ENCODE peak calls at places on chromosome 6, in four cellular contexts. M is SK-N-SH, X is HepG2, H is K562. E is an unnamed sample.

GRCh38 chr6:155248021-155249001 is 15.5 kb upstream of the CLDN20 start:
- DNase-seq in M (peak), X (peak), H (no peak), E (peak)

GRCh38 chr6:108721308-108721707 is 126.9 kb upstream of the ARMC2 start:
- DNase-seq in M (no peak), X (peak), H (no peak), E (no peak)

GRCh38 chr6:4714961-4715501 is 61.2 kb upstream of the CDYL start:
- DNase-seq in M (no peak), X (no peak), H (no peak), E (no peak)

GRCh38 chr6:3918474-3918873 is 69.3 kb downstream of the FAM50B start:
- DNase-seq in M (no peak), X (no peak), H (no peak), E (no peak)

GRCh38 chr6:147676468-147676867 is 168.0 kb downstream of the SAMD5 start:
- DNase-seq in M (no peak), X (no peak), H (no peak), E (no peak)

GRCh38 chr6:56649053-56649769 is 6.5 kb upstream of the DST start:
- DNase-seq in M (no peak), X (no peak), H (no peak), E (no peak)

GRCh38 chr6:122722746-122723145 is 56.8 kb upstream of the FABP7 start:
- DNase-seq in M (no peak), X (no peak), H (no peak), E (no peak)

GRCh38 chr6:722608-723007 is 29.7 kb upstream of the EXOC2 start:
- DNase-seq in M (no peak), X (no peak), H (no peak), E (no peak)

GRCh38 chr6:136070815-136071214 is 179.3 kb downstream of the MTFR2 start:
- DNase-seq in M (no peak), X (no peak), H (no peak), E (no peak)

GRCh38 chr6:51972659-51973058 is 114.8 kb downstream of the PKHD1 start:
- DNase-seq in M (peak), X (no peak), H (no peak), E (no peak)

GRCh38 chr6:162070639-162071038 is 656.9 kb downstream of the PRKN start:
- DNase-seq in M (no peak), X (no peak), H (no peak), E (no peak)

GRCh38 chr6:141347075-141347474 is 785.6 kb upstream of the GJE1 start:
- DNase-seq in M (no peak), X (no peak), H (no peak), E (no peak)

GRCh38 chr6:53910834-53911233 is 116.0 kb downstream of the LRRC1 start:
- DNase-seq in M (no peak), X (no peak), H (no peak), E (no peak)

GRCh38 chr6:149414009-149414408 is 13.9 kb downstream of the SUMO4 start:
- DNase-seq in M (no peak), X (no peak), H (no peak), E (no peak)

GRCh38 chr6:11947063-11947462 is 65.0 kb upstream of the HIVEP1 start:
- DNase-seq in M (no peak), X (no peak), H (peak), E (no peak)

GRCh38 chr6:28167068-28167467 is 25.4 kb downstream of the ZKSCAN8 start:
- DNase-seq in M (no peak), X (no peak), H (no peak), E (no peak)

GRCh38 chr6:36963451-36964290 is 9.1 kb downstream of the PI16 start:
- DNase-seq in M (no peak), X (no peak), H (no peak), E (no peak)

GRCh38 chr6:132830236-132830799 is 15.9 kb downstream of the RPS12 start:
- DNase-seq in M (peak), X (peak), H (no peak), E (no peak)

GRCh38 chr6:116406678-116407345 is 36.1 kb downstream of the DSE start:
- DNase-seq in M (no peak), X (no peak), H (no peak), E (no peak)

GRCh38 chr6:14026831-14027539 is 90.6 kb upstream of the CD83 start:
- DNase-seq in M (no peak), X (no peak), H (no peak), E (no peak)

GRCh38 chr6:44471271-44471981 is 83.9 kb downstream of the CDC5L start:
- DNase-seq in M (no peak), X (no peak), H (peak), E (no peak)

GRCh38 chr6:44468835-44469234 is 81.3 kb downstream of the CDC5L start:
- DNase-seq in M (no peak), X (no peak), H (no peak), E (no peak)

GRCh38 chr6:44472250-44472945 is 84.9 kb downstream of the CDC5L start:
- DNase-seq in M (no peak), X (no peak), H (no peak), E (no peak)

GRCh38 chr6:44470746-44471145 is 83.2 kb downstream of the CDC5L start:
- DNase-seq in M (no peak), X (no peak), H (no peak), E (no peak)

DNA sequence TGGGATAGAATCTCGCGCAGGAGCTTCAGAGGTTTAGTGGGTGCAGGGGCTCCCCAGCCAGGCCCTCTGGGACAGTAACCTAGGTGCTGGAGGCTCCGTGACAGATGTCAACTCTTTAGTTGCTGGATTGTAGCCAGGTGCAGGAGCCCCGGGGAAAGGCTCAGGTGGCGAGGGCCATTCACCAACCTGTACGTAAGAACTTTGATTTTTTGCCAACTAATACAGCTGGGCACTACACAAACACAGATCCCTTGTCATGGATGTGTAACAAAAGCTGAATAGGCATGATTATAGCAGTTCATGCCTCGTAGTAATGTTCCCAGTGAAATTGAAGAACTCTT is 82.6 kb downstream of the CDC5L start:
- DNase-seq in M (no peak), X (no peak), H (no peak), E (no peak)
- TF ChIP-seq NFIC in M (no peak), X (no peak), H (peak), E (no peak)

GRCh38 chr6:42022755-42023384 is 27.5 kb upstream of the TAF8 start:
- DNase-seq in M (no peak), X (no peak), H (peak), E (no peak)
- TF ChIP-seq CHD2 in M (no peak), X (no peak), H (no peak), E (no peak)

GRCh38 chr6:107713214-107713962 is 110.7 kb downstream of the SCML4 start:
- DNase-seq in M (peak), X (no peak), H (no peak), E (no peak)

GRCh38 chr6:107711953-107712522 is 112.1 kb downstream of the SCML4 start:
- DNase-seq in M (peak), X (no peak), H (no peak), E (no peak)

GRCh38 chr6:107711412-107711811 is 112.7 kb downstream of the SCML4 start:
- DNase-seq in M (no peak), X (no peak), H (no peak), E (no peak)

GRCh38 chr6:107714104-107714503 is 110.0 kb downstream of the SCML4 start:
- DNase-seq in M (peak), X (no peak), H (no peak), E (no peak)

GRCh38 chr6:107712523-107713213 is 111.4 kb downstream of the SCML4 start:
- DNase-seq in M (peak), X (no peak), H (no peak), E (no peak)
- TF ChIP-seq NFIC in M (no peak), X (no peak), H (no peak), E (no peak)

GRCh38 chr6:169045486-169045885 is 208.2 kb downstream of the THBS2 start:
- DNase-seq in M (no peak), X (no peak), H (no peak), E (no peak)

GRCh38 chr6:169038691-169039090 is 215.0 kb downstream of the THBS2 start:
- DNase-seq in M (no peak), X (no peak), H (no peak), E (no peak)

GRCh38 chr6:169044376-169045230 is 209.0 kb downstream of the THBS2 start:
- DNase-seq in M (no peak), X (no peak), H (no peak), E (no peak)

GRCh38 chr6:169041078-169041477 is 212.6 kb downstream of the THBS2 start:
- DNase-seq in M (no peak), X (no peak), H (no peak), E (no peak)

GRCh38 chr6:169042061-169042460 is 211.6 kb downstream of the THBS2 start:
- DNase-seq in M (no peak), X (no peak), H (no peak), E (no peak)
- TF ChIP-seq CHD2 in M (no peak), X (no peak), H (no peak), E (no peak)

DNA sequence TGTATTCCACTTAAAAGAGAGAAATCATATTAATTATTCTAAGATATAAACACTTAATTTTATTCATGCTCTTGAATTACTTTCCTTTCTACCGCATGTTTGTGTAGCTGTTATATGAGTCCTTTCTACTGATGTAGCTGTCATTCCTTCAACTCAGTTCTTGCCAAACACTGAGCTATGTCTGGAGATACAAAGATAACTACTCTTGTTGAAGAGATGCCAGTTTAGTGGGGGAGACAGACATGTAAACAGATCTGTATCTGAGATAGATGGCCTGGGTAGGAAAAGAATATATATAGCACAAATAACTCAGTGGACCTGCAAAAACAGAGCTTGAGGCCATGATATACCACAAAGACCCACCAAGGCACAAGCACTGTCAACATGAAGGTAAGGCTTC is 157.3 kb downstream of the BTBD9 start:
- DNase-seq in M (peak), X (no peak), H (no peak), E (no peak)
- TF ChIP-seq NFIC in M (peak), X (no peak), H (no peak), E (no peak)

GRCh38 chr6:24283043-24283985 is 74.5 kb downstream of the DCDC2 start:
- DNase-seq in M (peak), X (peak), H (peak), E (peak)
- TF ChIP-seq CHD2 in M (no peak), X (no peak), H (no peak), E (no peak)

DNA sequence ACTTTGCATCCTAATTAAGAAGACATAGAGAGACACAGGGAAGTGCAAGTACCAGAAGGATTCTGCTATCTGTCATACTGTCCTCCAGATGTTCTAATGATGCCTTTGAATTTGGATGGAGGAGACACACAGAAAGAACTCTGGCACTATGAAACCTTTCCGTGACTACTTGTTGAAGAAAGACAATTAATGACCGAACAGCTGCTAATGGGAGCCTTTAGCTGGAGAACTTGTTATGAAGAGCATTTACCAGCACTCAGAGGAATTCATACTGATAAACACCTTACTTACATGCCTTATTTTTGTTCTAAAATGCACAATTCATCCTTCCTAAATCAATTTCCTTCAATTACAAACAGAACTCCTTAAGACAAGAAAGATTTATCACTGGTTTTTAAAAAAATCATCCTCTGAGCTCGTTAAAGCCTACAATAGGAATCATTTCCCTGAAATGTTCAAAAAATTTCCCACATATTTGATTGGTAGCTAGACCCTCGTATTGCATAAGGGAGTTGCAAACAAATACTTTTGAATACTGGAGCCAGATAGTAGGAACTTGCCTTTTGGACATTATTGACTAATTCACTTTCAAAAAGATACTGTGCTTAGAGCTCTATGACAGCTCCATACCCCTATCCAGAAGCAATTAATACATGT is 292.5 kb downstream of the UBE3D start:
- DNase-seq in M (no peak), X (no peak), H (no peak), E (no peak)
- TF ChIP-seq NFIC in M (no peak), X (no peak), H (no peak), E (no peak)

DNA sequence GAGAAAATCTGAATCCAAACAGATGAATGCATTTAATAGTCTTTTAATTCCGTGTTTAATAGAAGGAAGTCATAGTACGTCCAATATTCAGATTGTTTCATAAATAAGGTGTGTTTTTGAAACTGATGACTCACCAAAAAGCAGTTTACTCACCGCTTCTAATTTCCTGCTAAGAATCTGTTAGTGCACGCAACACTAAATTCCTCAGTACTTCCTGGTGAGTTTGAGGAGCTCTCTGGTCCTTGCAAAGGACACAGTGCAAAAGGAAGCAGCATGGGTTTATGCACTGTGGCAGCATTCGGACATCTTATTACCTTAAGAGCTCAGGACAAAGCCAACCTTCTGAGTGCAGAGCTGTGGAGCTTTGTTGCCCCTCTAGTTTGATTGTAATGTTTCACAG is 2.3 kb upstream of the ADGRF1 start:
- DNase-seq in M (no peak), X (no peak), H (no peak), E (no peak)
- TF ChIP-seq CHD2 in M (no peak), X (no peak), H (no peak), E (no peak)